ENCODE peak calls at places on chromosomes 6 and 20, in five cellular contexts. U is AG04450, F is PC-3, Y is endodermal cell, E is ovary. T is an unnamed sample.
A peak's percentile ranks its signal among the peaks of the same experiment; 100 is the strongest.

GRCh38 chr6:73523434-73524123 is 2.7 kb upstream of the EEF1A1 start:
- DNase-seq in U (no peak), Y (peak; percentile 59), E (peak; percentile 56), F (peak; percentile 73), T (peak; percentile 50)

GRCh38 chr6:127079681-127080080 is 38.8 kb upstream of the RSPO3 start:
- DNase-seq in Y (no peak), U (no peak), E (no peak), F (no peak), T (no peak)

GRCh38 chr6:168007592-168008338 is 10.3 kb downstream of the KIF25 start:
- DNase-seq in Y (no peak), F (peak; percentile 94), E (no peak), U (peak; percentile 97), T (peak; percentile 84)

GRCh38 chr20:47675190-47676142 is 109.8 kb downstream of the SULF2 start:
- DNase-seq in E (no peak), F (no peak), Y (peak; percentile 75), U (no peak), T (no peak)

GRCh38 chr6:122609881-122610689 is at the start of gene PKIB:
- DNase-seq in E (peak; percentile 25), U (no peak), Y (peak; percentile 86), F (peak; percentile 82), T (peak; percentile 77)

GRCh38 chr20:49766979-49767419 is 45.6 kb upstream of the SLC9A8 start:
- DNase-seq in Y (no peak), U (no peak), E (no peak), F (no peak), T (no peak)

GRCh38 chr6:132937466-132937906 is 123.1 kb downstream of the RPS12 start:
- DNase-seq in Y (peak; percentile 87), U (no peak), F (peak; percentile 83), E (peak; percentile 22), T (peak; percentile 30)

GRCh38 chr20:50501970-50502745 is 8.0 kb upstream of the PTPN1 start:
- DNase-seq in U (no peak), Y (no peak), F (no peak), E (no peak), T (no peak)

GRCh38 chr20:25247666-25248500 is at the start of gene PYGB:
- DNase-seq in E (peak; percentile 74), Y (peak; percentile 92), F (peak; percentile 79), U (peak; percentile 56), T (peak; percentile 98)

GRCh38 chr20:36862857-36863668 is 12.9 kb upstream of the TLDC2 start:
- DNase-seq in U (no peak), Y (peak; percentile 72), E (no peak), F (no peak), T (no peak)

GRCh38 chr6:116405147-116405546 is 34.4 kb downstream of the DSE start:
- DNase-seq in F (no peak), Y (no peak), E (no peak), U (no peak), T (no peak)

GRCh38 chr6:13194852-13195251 is 133.5 kb downstream of the TBC1D7 start:
- DNase-seq in F (peak; percentile 69), E (peak; percentile 19), Y (peak; percentile 87), U (peak; percentile 37), T (peak; percentile 65)

GRCh38 chr20:57397693-57398108 is 6.5 kb downstream of the RBM38 start:
- DNase-seq in E (no peak), Y (no peak), U (no peak), F (no peak), T (no peak)

GRCh38 chr20:41563087-41563486 is 55.1 kb downstream of the CHD6 start:
- DNase-seq in Y (no peak), F (no peak), E (no peak), U (no peak), T (no peak)

GRCh38 chr6:169988769-169989550 is 237.5 kb downstream of the ERMARD start:
- DNase-seq in U (no peak), F (no peak), Y (no peak), E (no peak), T (no peak)

GRCh38 chr6:154410619-154411044 is 54.0 kb upstream of the IPCEF1 start:
- DNase-seq in F (peak; percentile 90), Y (no peak), E (peak; percentile 72), U (peak; percentile 91), T (peak; percentile 74)

GRCh38 chr6:47769951-47770350 is 11.9 kb upstream of the OPN5 start:
- DNase-seq in E (no peak), F (no peak), U (no peak), Y (no peak), T (no peak)

GRCh38 chr6:86477510-86478166 is 459.7 kb upstream of the HTR1E start:
- DNase-seq in F (no peak), Y (peak; percentile 61), E (no peak), U (no peak), T (no peak)

GRCh38 chr6:169387809-169388383 is 134.2 kb upstream of the THBS2 start:
- DNase-seq in E (no peak), Y (no peak), U (no peak), F (no peak), T (no peak)

GRCh38 chr20:2131366-2131765 is 29.7 kb downstream of the STK35 start:
- DNase-seq in U (no peak), E (no peak), F (peak; percentile 81), Y (no peak), T (peak; percentile 38)

GRCh38 chr6:139060332-139060731 is 31.8 kb downstream of the ABRACL start:
- DNase-seq in E (no peak), F (no peak), U (peak; percentile 36), Y (no peak), T (peak; percentile 12)

GRCh38 chr20:49682798-49683197 is 30.9 kb downstream of the B4GALT5 start:
- DNase-seq in E (no peak), U (no peak), F (no peak), Y (no peak), T (no peak)

GRCh38 chr20:17654649-17655285 is 27.3 kb downstream of the RRBP1 start:
- DNase-seq in U (peak; percentile 21), Y (peak; percentile 93), E (peak; percentile 75), F (peak; percentile 51), T (peak; percentile 9)

GRCh38 chr6:3797231-3798200 is 46.0 kb upstream of the PXDC1 start:
- DNase-seq in U (peak; percentile 45), Y (no peak), F (peak; percentile 88), E (no peak), T (peak; percentile 80)

GRCh38 chr20:50788045-50788867 is 6.6 kb upstream of the BCAS4 start:
- DNase-seq in U (peak; percentile 53), F (peak; percentile 74), E (peak; percentile 58), Y (peak; percentile 56), T (peak; percentile 73)

GRCh38 chr6:99341862-99342455 is 7.5 kb downstream of the FAXC start:
- DNase-seq in U (no peak), E (no peak), Y (no peak), F (peak; percentile 55), T (no peak)

GRCh38 chr6:34571388-34571787 is 15.3 kb upstream of the SPDEF start:
- DNase-seq in E (no peak), Y (no peak), F (no peak), U (no peak), T (no peak)

GRCh38 chr20:22074635-22075034 is 369.2 kb downstream of the PAX1 start:
- DNase-seq in F (no peak), Y (no peak), E (no peak), U (no peak), T (no peak)

DNA sequence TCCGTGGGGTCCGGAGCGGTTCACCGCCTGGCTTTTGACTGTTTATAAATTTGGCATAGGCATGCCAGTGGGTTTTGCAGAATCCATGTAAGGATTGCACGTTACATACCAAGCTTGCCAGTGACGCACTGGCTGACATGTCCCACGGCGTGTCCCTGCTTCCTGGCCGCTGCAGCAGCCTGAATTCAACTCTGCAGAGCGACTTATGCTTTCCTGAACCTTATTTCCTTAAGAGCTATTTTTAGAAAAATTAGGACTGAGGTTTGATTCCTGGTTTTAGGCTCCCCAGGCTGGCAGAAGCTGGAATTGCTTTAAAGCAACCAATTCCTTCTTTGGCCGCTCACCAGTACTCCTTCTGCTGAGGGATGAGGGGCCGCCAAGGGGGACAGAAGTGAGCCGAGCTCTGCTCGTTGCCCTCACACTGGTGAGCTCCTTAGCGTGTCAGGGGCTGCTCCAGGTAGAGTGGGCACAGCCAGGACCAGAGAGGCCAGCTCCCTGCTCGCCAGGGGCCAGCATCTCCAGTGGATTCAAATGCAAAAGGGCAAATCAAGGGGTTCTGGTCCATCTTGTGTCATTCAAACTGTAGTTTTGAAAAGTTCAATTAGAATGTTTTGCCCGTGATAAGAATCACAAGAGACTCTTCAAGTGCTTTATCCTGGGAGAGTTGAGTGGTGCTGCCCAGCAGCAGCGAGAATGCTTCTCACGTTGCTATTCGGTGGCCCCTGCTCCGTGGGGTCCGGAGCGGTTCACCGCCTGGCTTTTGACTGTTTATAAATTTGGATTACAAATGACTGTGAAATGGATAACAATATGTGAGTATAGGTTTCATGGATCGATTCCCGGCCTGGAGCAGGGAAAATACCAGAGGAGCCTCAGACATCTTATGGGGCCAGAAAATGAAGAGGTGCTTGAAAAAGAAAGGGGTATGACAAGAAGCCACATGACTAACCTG is 17.5 kb upstream of the IRF4 start:
- DNase-seq in E (no peak), Y (peak; percentile 48), U (no peak), F (no peak), T (no peak)
- TF ChIP-seq CTCF in E (no peak), Y (no peak), U (peak; percentile 28), F (peak; percentile 10), T (no peak)

DNA sequence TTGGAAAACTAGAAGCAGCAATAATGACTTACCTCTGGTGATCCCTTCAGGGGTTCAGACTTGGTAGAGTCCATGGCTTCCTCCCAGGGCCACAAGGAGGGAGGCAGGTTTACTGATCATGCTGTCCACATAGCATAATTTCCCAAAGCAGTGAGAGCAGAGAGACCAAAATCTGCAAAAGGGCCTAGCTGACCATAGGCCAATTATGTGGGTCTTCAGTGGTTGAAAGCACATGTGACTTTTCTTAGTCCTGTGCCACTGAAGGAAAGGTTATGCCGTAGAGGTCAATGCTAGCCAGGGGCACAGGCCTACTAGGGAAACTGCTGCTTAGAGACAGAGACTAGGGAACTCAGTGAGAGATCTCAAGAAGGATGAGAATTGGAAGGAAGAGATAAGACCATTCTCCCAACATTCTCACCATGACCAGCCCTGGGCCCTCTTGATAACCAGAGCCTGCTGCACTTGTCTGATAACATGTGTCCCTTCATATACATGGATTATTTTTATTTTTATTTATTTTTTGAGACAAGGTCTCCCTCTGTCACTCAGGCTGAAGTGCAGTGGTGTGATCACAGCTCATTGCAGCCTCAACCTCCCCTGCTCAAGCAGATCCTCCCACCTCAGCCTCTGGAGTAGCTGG is 2.0 kb upstream of the GTPBP2 start:
- DNase-seq in E (no peak), U (no peak), Y (no peak), F (no peak), T (no peak)
- H3K27ac ChIP-seq in E (no peak overlapping the region), U (peak overlapping the region; percentile 57), Y (no peak overlapping the region), F (peak overlapping the region; percentile 85), T (peak overlapping the region; percentile 99)

GRCh38 chr6:2524090-2524489 is 226.6 kb downstream of the MYLK4 start:
- DNase-seq in F (peak; percentile 24), Y (peak; percentile 53), U (no peak), E (no peak), T (no peak)
- TF ChIP-seq CTCF in F (peak; percentile 59), Y (peak; percentile 53), U (peak; percentile 34), E (no peak), T (no peak)

DNA sequence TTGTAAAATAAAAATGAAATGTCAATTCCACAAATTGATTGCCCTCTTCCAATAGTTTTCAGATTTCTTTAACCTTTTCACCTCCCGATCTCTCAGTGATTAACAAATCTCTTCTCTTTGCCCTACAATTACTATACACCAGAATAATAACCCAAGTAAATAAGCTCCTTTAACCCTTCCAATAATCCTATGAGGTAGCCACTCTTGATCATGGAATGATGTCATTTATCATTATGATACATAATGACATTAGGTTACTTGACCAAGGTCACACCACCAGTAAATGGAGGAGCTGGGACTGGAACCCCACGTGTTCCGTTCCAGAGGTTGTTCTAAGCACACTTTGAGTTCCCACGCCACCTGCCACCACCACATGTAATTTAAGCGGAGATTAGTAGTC is 54.8 kb downstream of the ADAT2 start:
- DNase-seq in Y (no peak), E (no peak), U (no peak), F (no peak), T (no peak)
- H3K27ac ChIP-seq in Y (no peak overlapping the region), E (no peak overlapping the region), U (no peak overlapping the region), F (peak overlapping the region; percentile 95), T (peak overlapping the region; percentile 52)